ENCODE peak calls at places on chromosomes 3 and 15, in six cellular contexts. W, I, J, R, H and O are unnamed samples.

GRCh38 chr15:63178034-63178433 is 11.4 kb upstream of the RAB8B start:
- DNase-seq in W (peak), I (peak), J (no peak), R (no peak), H (no peak), O (no peak)

GRCh38 chr15:82551646-82552247 is 11.5 kb upstream of the RPS17 start:
- DNase-seq in W (no peak), I (no peak), J (no peak), R (no peak), H (no peak), O (no peak)

GRCh38 chr15:68228971-68229385 is 550 bp downstream of the CLN6 start:
- DNase-seq in W (no peak), I (no peak), J (no peak), R (no peak), H (no peak), O (no peak)

GRCh38 chr3:140053794-140054193 is 118.8 kb downstream of the CLSTN2 start:
- DNase-seq in W (no peak), I (no peak), J (no peak), R (no peak), H (no peak), O (no peak)

GRCh38 chr3:151743860-151744259 is 10.1 kb downstream of the AADACL2 start:
- DNase-seq in W (no peak), I (no peak), J (no peak), R (no peak), H (no peak), O (no peak)

GRCh38 chr3:31713820-31714511 is 181.2 kb downstream of the STT3B start:
- DNase-seq in W (no peak), I (no peak), J (no peak), R (no peak), H (no peak), O (no peak)

GRCh38 chr3:144437989-144438388 is 466.4 kb downstream of the DIPK2A start:
- DNase-seq in W (no peak), I (no peak), J (no peak), R (peak), H (no peak), O (no peak)

GRCh38 chr3:107983247-107983646 is 107.6 kb downstream of the CD47 start:
- DNase-seq in W (no peak), I (no peak), J (no peak), R (no peak), H (no peak), O (no peak)

GRCh38 chr15:79091204-79091867 is 756 bp upstream of the RASGRF1 start:
- DNase-seq in W (no peak), I (no peak), J (peak), R (no peak), H (no peak), O (no peak)

GRCh38 chr3:102195198-102195948 is 239.4 kb upstream of the ZPLD1 start:
- DNase-seq in W (no peak), I (no peak), J (no peak), R (no peak), H (no peak), O (no peak)

GRCh38 chr15:85443593-85444328 is 63.4 kb downstream of the AKAP13 start:
- DNase-seq in W (peak), I (no peak), J (no peak), R (peak), H (no peak), O (no peak)

GRCh38 chr3:194888916-194889315 is 203.2 kb downstream of the FAM43A start:
- DNase-seq in W (no peak), I (no peak), J (no peak), R (no peak), H (no peak), O (no peak)

GRCh38 chr15:87648278-87648677 is 608.3 kb downstream of the NTRK3 start:
- DNase-seq in W (no peak), I (no peak), J (no peak), R (no peak), H (no peak), O (no peak)

GRCh38 chr15:38367476-38367875 is 86.5 kb upstream of the FAM98B start:
- DNase-seq in W (no peak), I (no peak), J (no peak), R (no peak), H (no peak), O (no peak)

GRCh38 chr3:185984203-185984602 is 46.4 kb upstream of the TRA2B start:
- DNase-seq in W (no peak), I (no peak), J (no peak), R (no peak), H (no peak), O (no peak)

GRCh38 chr3:185983495-185984141 is 45.8 kb upstream of the TRA2B start:
- DNase-seq in W (peak), I (peak), J (peak), R (no peak), H (peak), O (peak)

GRCh38 chr3:185988816-185989175 is 51.0 kb upstream of the TRA2B start:
- DNase-seq in W (no peak), I (no peak), J (no peak), R (no peak), H (no peak), O (no peak)

GRCh38 chr3:185988080-185988815 is 50.4 kb upstream of the TRA2B start:
- DNase-seq in W (no peak), I (no peak), J (no peak), R (no peak), H (peak), O (no peak)

DNA sequence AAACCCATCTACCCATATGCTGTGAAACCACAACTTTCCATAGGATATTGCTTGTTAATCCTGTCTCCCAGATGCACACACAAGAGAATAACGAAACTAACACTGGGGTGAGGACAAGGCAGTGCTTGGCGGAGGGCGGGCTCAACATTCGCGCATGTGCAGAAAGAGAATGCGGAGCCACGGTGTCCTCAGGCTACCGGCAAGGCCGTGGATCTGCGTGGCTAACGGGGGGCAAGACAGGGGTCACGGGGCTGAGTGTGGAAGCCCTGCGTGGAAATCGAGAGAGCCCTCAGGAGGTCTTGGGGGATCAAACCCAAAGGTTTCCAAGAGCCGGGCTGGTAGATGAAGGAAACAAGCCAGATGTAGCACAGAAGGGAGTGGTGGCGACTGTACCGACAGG is 48.4 kb upstream of the TRA2B start:
- DNase-seq in W (no peak), I (no peak), J (no peak), R (no peak), H (no peak), O (no peak)
- TF ChIP-seq POLR2A in W (no peak), I (no peak), J (no peak), R (no peak), H (no peak), O (no peak)

GRCh38 chr3:156033428-156033827 is 87.0 kb upstream of the KCNAB1 start:
- DNase-seq in W (no peak), I (no peak), J (no peak), R (no peak), H (no peak), O (no peak)
- TF ChIP-seq TAF1 in W (no peak), I (no peak), J (no peak), R (no peak), H (no peak), O (no peak)

GRCh38 chr3:44555753-44556152 is 760 bp downstream of the ZKSCAN7 start:
- DNase-seq in W (peak), I (no peak), J (peak), R (no peak), H (no peak), O (no peak)

GRCh38 chr3:44557074-44557473 is 2.1 kb downstream of the ZKSCAN7 start:
- DNase-seq in W (no peak), I (no peak), J (no peak), R (no peak), H (no peak), O (no peak)

GRCh38 chr3:44554626-44555592 is at the start of gene ZKSCAN7:
- DNase-seq in W (peak), I (no peak), J (peak), R (no peak), H (peak), O (peak)
- TF ChIP-seq POLR2A in W (peak), I (no peak), J (peak), R (peak), H (peak), O (peak)

GRCh38 chr3:58560771-58561311 is 16.4 kb downstream of the FAM107A start:
- DNase-seq in W (peak), I (peak), J (no peak), R (no peak), H (no peak), O (no peak)

GRCh38 chr3:58556001-58556400 is 19.0 kb upstream of the ACOX2 start:
- DNase-seq in W (no peak), I (no peak), J (no peak), R (no peak), H (no peak), O (no peak)

GRCh38 chr3:58556761-58557181 is 19.8 kb upstream of the ACOX2 start:
- DNase-seq in W (no peak), I (no peak), J (no peak), R (no peak), H (no peak), O (no peak)

GRCh38 chr3:58559586-58559985 is 17.6 kb downstream of the FAM107A start:
- DNase-seq in W (no peak), I (no peak), J (no peak), R (no peak), H (no peak), O (no peak)

GRCh38 chr3:58557496-58557895 is 19.7 kb downstream of the FAM107A start:
- DNase-seq in W (peak), I (no peak), J (no peak), R (no peak), H (no peak), O (no peak)
- TF ChIP-seq TAF1 in W (no peak), I (no peak), J (no peak), R (no peak), H (no peak), O (no peak)

DNA sequence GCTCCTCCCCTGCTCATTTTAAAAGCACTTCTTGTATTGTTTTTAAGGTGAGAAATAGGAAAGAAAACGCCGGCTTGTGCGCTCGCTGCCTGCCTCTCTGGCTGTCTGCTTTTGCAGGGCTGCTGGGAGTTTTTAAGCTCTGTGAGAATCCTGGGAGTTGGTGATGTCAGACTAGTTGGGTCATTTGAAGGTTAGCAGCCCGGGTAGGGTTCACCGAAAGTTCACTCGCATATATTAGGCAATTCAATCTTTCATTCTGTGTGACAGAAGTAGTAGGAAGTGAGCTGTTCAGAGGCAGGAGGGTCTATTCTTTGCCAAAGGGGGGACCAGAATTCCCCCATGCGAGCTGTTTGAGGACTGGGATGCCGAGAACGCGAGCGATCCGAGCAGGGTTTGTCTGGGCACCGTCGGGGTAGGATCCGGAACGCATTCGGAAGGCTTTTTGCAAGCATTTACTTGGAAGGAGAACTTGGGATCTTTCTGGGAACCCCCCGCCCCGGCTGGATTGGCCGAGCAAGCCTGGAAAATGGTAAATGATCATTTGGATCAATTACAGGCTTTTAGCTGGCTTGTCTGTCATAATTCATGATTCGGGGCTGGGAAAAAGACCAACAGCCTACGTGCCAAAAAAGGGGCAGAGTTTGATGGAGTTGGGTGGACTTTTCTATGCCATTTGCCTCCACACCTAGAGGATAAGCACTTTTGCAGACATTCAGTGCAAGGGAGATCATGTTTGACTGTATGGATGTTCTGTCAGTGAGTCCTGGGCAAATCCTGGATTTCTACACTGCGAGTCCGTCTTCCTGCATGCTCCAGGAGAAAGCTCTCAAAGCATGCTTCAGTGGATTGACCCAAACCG is at the start of gene RARB:
- DNase-seq in W (peak), I (peak), J (no peak), R (no peak), H (peak), O (no peak)
- TF ChIP-seq POLR2A in W (no peak), I (no peak), J (no peak), R (no peak), H (no peak), O (no peak)

GRCh38 chr15:77191230-77191834 is 120.4 kb upstream of the TSPAN3 start:
- DNase-seq in W (no peak), I (no peak), J (no peak), R (no peak), H (no peak), O (no peak)

GRCh38 chr15:77187751-77188464 is 117.0 kb upstream of the TSPAN3 start:
- DNase-seq in W (no peak), I (no peak), J (no peak), R (peak), H (no peak), O (no peak)

GRCh38 chr15:77185242-77185785 is 114.4 kb upstream of the TSPAN3 start:
- DNase-seq in W (no peak), I (no peak), J (no peak), R (no peak), H (no peak), O (no peak)

GRCh38 chr15:77183066-77183465 is 112.2 kb upstream of the TSPAN3 start:
- DNase-seq in W (no peak), I (no peak), J (no peak), R (no peak), H (no peak), O (no peak)

GRCh38 chr15:77186518-77187095 is 115.7 kb upstream of the TSPAN3 start:
- DNase-seq in W (no peak), I (peak), J (no peak), R (peak), H (no peak), O (no peak)
- TF ChIP-seq TAF1 in W (no peak), I (no peak), J (no peak), R (no peak), H (no peak), O (no peak)